ENCODE peak calls at places on chromosomes 16 and 17, in four cellular contexts. L, E, I and O are unnamed samples.

GRCh38 chr16:62977876-62978275 is 941.6 kb upstream of the CDH8 start:
- DNase-seq in I (no peak), E (no peak), L (no peak), O (no peak)

GRCh38 chr16:27334874-27335273 is 21.1 kb downstream of the IL4R start:
- DNase-seq in I (no peak), L (no peak), E (no peak), O (no peak)

GRCh38 chr17:7336240-7337175 is at the start of gene ACAP1:
- DNase-seq in I (peak; percentile 18), E (no peak), L (no peak), O (no peak)

GRCh38 chr16:79093554-79093967 is 507.0 kb downstream of the MAF start:
- DNase-seq in I (peak; percentile 18), E (no peak), L (no peak), O (no peak)

GRCh38 chr16:14628806-14629611 is 1.1 kb downstream of the PARN start:
- DNase-seq in E (no peak), I (no peak), L (no peak), O (no peak)

GRCh38 chr16:69477546-69477945 is 53.1 kb downstream of the CYB5B start:
- DNase-seq in I (peak; percentile 47), L (no peak), E (no peak), O (no peak)

GRCh38 chr17:62822080-62822904 is 14.2 kb upstream of the MARCHF10 start:
- DNase-seq in L (no peak), I (no peak), E (no peak), O (no peak)

GRCh38 chr17:6473128-6473767 is 29.0 kb downstream of the PIMREG start:
- DNase-seq in E (peak; percentile 84), I (peak; percentile 85), L (peak; percentile 74), O (no peak)

GRCh38 chr17:31235110-31235509 is 61.9 kb downstream of the OMG start:
- DNase-seq in L (no peak), E (no peak), I (no peak), O (no peak)

GRCh38 chr17:2482218-2482617 is 29.5 kb downstream of the METTL16 start:
- DNase-seq in L (no peak), I (no peak), E (no peak), O (no peak)

GRCh38 chr17:49576906-49577650 is 1.4 kb downstream of the NXPH3 start:
- DNase-seq in E (no peak), L (no peak), I (no peak), O (no peak)

GRCh38 chr16:66924527-66925321 is 611 bp downstream of the RRAD start:
- DNase-seq in E (peak; percentile 47), I (no peak), L (no peak), O (no peak)

GRCh38 chr16:9316008-9316407 is 224.6 kb downstream of the HAPSTR1 start:
- DNase-seq in I (no peak), E (no peak), L (no peak), O (no peak)

GRCh38 chr16:54602666-54603065 is 316.1 kb upstream of the IRX3 start:
- DNase-seq in L (no peak), E (no peak), I (no peak), O (no peak)

GRCh38 chr16:5633845-5634440 is 536.3 kb upstream of the EEF2KMT start:
- DNase-seq in E (no peak), L (no peak), I (no peak), O (no peak)

GRCh38 chr16:87363771-87364476 is 19.7 kb downstream of the FBXO31 start:
- DNase-seq in L (no peak), E (peak; percentile 60), I (peak; percentile 77), O (no peak)

GRCh38 chr17:78828470-78829185 is 12.0 kb downstream of the USP36 start:
- DNase-seq in I (no peak), L (no peak), E (no peak), O (no peak)

GRCh38 chr16:3819741-3820724 is 60.5 kb downstream of the CREBBP start:
- DNase-seq in I (peak; percentile 52), E (peak; percentile 64), L (no peak), O (no peak)

GRCh38 chr17:20095366-20096080 is 86.4 kb downstream of the SPECC1 start:
- DNase-seq in E (peak; percentile 66), L (no peak), I (peak; percentile 57), O (no peak)

GRCh38 chr17:20735796-20736195 is 156.3 kb downstream of the CDRT15L2 start:
- DNase-seq in L (no peak), E (no peak), I (no peak), O (no peak)

GRCh38 chr17:8018436-8018835 is 16.0 kb downstream of the GUCY2D start:
- DNase-seq in E (no peak), L (no peak), I (no peak), O (no peak)

GRCh38 chr16:86827521-86827920 is 249.2 kb downstream of the FOXL1 start:
- DNase-seq in E (no peak), I (no peak), L (no peak), O (no peak)

GRCh38 chr16:2497116-2497630 is 16.6 kb upstream of the ATP6V0C start:
- DNase-seq in E (peak; percentile 62), I (peak; percentile 75), L (no peak), O (no peak)

GRCh38 chr17:73231363-73231762 is 30.3 kb downstream of the CPSF4L start:
- DNase-seq in I (peak; percentile 29), E (peak; percentile 13), L (no peak), O (no peak)

GRCh38 chr16:31347445-31347844 is 7.5 kb upstream of the ITGAX start:
- DNase-seq in E (no peak), I (no peak), L (no peak), O (no peak)

GRCh38 chr16:85197611-85198566 is 85.6 kb upstream of the CIBAR2 start:
- DNase-seq in L (no peak), I (peak; percentile 69), E (peak; percentile 66), O (no peak)

GRCh38 chr16:86427327-86427935 is 82.9 kb upstream of the FOXF1 start:
- DNase-seq in L (no peak), I (no peak), E (no peak), O (no peak)

GRCh38 chr16:67000384-67001158 is 12.2 kb downstream of the CES4A start:
- DNase-seq in E (peak; percentile 85), L (peak; percentile 62), I (peak; percentile 32), O (no peak)

GRCh38 chr16:84730406-84731106 is 30.8 kb downstream of the USP10 start:
- DNase-seq in L (no peak), I (peak; percentile 79), E (peak; percentile 70), O (no peak)

GRCh38 chr16:46756772-46757171 is 8.6 kb upstream of the MYLK3 start:
- DNase-seq in L (no peak), I (no peak), E (no peak), O (no peak)
- TF ChIP-seq POLR2A in L (no peak), I (no peak), E (no peak), O (no peak)

GRCh38 chr17:16991349-16992009 is 19.6 kb upstream of the TNFRSF13B start:
- DNase-seq in I (peak; percentile 72), L (peak; percentile 81), E (peak; percentile 91), O (peak; percentile 36)
- TF ChIP-seq CTCF in I (peak; percentile 74), L (peak; percentile 63), E (peak; percentile 84), O (peak; percentile 71)

GRCh38 chr16:25692734-25693508 is 1.2 kb downstream of the HS3ST4 start:
- DNase-seq in I (no peak), L (no peak), E (no peak), O (no peak)
- H3K27me3 ChIP-seq in I (peaks cover 50% of the 10 kb centered on the region), L (peaks cover 5% of the 10 kb centered on the region), E (no peaks in the 10 kb centered on the region), O (peaks cover 5% of the 10 kb centered on the region)

DNA sequence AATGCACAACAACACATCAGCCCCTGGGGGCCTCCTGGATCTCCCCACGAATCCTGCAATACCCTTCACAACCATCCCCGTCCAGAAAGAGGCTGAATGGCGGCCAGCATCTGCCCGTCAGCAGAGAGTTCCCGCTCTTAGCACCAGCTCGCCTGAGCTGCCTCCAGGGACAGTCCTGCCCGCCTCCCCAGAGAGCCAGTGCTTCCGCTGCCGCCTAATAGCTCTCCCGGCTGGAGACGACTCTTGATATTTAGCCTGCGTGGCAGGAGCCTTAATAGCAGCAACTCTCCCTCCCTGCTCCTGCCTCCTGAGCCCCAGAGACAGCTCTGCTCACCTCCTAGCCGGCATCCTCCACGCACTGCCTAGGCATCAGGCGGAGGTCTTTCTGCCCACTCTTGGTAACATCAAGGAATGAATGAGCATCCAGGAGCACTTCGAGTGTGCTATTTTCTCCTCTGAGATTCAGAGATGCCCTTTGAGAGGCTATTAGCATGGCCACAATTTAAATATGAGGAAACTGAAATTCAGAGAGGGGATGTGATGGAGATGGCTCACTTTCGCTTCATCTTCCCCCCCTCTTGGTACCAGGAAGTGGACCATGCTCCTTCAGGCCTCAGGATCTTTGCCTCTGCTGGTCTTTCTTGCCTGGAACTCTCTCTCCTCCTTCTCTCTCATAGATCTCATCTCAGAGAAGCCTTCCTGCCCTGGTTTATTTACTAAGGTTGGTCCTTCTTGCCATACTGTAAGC is 67.9 kb downstream of the RAI1 start:
- DNase-seq in I (no peak), L (no peak), E (no peak), O (no peak)
- TF ChIP-seq POLR2A in I (peak; percentile 22), L (no peak), E (peak; percentile 21), O (no peak)

DNA sequence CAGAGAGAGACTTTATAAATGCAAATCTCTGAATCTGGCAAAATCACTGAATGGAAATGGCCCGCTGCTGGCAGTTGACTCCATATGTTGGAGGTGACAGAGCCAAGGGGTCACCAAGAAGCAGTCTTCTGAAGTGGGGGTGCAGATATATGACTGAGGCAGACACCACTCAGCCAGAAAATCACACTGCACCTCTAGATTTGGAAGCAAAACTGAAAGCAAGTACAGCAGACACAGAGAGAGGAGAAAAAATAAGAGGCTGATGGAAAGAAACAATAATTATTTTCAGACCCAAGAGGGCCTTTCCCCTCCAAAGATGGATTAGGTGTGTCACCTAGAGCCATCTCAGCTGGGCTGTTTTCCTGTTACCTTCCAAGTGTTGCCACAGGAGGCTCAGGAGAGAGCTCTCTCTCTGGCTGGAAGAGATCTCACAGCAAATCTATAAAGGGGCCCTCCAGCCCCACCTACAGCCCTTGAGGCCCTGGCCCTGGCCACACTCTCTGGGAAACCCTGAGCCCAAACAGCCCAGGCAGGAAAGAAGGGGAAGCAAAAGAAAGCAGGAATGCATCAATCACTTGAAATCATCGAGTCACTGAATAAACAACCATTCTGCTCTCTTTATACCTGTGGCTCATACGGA is 585.1 kb upstream of the PSMD7 start:
- DNase-seq in I (no peak), E (no peak), L (no peak), O (no peak)
- TF ChIP-seq CTCF in I (no peak), E (no peak), L (no peak), O (no peak)

DNA sequence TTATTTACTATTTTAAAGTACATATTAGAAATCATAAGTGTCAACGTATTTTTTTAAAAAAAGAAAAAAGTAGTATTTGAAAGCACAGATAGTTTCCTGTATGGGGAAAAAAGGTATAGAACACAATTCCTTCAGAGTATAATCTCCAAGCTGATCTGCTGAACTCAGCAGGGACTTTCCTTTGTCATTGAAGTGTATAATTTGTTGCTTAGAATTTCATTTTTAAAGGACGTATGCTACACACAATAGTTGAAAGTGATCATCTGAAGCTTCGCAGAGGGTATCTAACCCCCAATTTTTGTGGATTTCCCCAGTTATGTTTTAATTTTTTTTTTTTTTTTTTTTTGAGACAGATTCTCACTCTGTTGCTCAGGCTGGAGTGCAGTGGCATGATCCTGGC is 20.2 kb upstream of the MAPT start:
- DNase-seq in E (no peak), I (no peak), L (no peak), O (no peak)
- H3K27me3 ChIP-seq in E (no peaks in the 10 kb centered on the region), I (no peaks in the 10 kb centered on the region), L (no peaks in the 10 kb centered on the region), O (peaks cover 58% of the 10 kb centered on the region)